ENCODE peak calls at places on chromosomes 16 and 17, in four cellular contexts. R, J, G and D are unnamed samples.

GRCh38 chr16:26158142-26158759 is 466.5 kb downstream of the HS3ST4 start:
- DNase-seq in R (no peak), G (no peak), J (no peak), D (no peak)

GRCh38 chr17:6969323-6969726 is 26.5 kb upstream of the ALOX12 start:
- DNase-seq in J (no peak), G (no peak), R (no peak), D (no peak)

GRCh38 chr16:4455081-4455480 is 19.3 kb downstream of the NMRAL1 start:
- DNase-seq in R (no peak), G (no peak), J (no peak), D (no peak)

GRCh38 chr17:21066394-21066793 is 23.6 kb upstream of the USP22 start:
- DNase-seq in R (no peak), J (no peak), G (no peak), D (no peak)

GRCh38 chr17:41532947-41533570 is 5.0 kb upstream of the KRT19 start:
- DNase-seq in J (no peak), R (peak; percentile 9), G (no peak), D (no peak)

GRCh38 chr16:28822520-28823290 is at the start of gene ATXN2L:
- DNase-seq in G (peak; percentile 94), J (peak; percentile 93), R (peak; percentile 98), D (peak; percentile 86)

GRCh38 chr17:57213180-57213825 is 43.0 kb upstream of the MSI2 start:
- DNase-seq in R (no peak), J (peak; percentile 79), G (no peak), D (no peak)

GRCh38 chr17:79785900-79786810 is 8.2 kb downstream of the CBX2 start:
- DNase-seq in R (peak; percentile 38), G (no peak), J (no peak), D (no peak)

GRCh38 chr16:67461600-67462278 is 19.2 kb downstream of the ATP6V0D1 start:
- DNase-seq in J (no peak), G (no peak), R (no peak), D (no peak)

GRCh38 chr17:32111141-32111771 is 31.0 kb upstream of the RHOT1 start:
- DNase-seq in G (peak; percentile 43), R (peak; percentile 80), J (no peak), D (no peak)

GRCh38 chr17:49497147-49498036 is 2.3 kb downstream of the NGFR start:
- DNase-seq in G (peak; percentile 66), J (peak; percentile 39), R (peak; percentile 81), D (no peak)

GRCh38 chr17:73586153-73586906 is 57.9 kb downstream of the SDK2 start:
- DNase-seq in J (no peak), R (no peak), G (no peak), D (no peak)

GRCh38 chr17:77010667-77011066 is 130.1 kb upstream of the SEC14L1 start:
- DNase-seq in G (no peak), J (no peak), R (no peak), D (no peak)

DNA sequence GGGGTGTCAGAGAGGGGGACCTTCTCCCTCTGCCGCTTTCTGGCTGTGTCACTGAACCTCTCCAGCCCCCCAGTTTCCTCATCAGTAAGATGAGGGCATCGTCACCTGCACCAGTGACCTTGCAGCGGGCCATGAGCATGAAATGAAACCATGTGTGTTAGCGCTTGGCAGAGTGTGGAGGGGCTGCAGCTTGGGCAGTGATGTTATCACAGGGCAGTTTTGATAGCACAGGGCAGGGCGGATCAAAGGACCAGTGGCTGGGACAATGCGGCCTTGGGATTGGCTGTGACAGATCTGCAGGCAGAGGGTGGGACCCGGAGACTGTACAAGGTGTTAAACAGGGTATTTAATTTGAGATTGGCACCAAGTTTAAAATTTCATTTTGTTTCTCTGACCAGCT is 38.9 kb upstream of the NAT9 start:
- DNase-seq in R (no peak), J (no peak), G (no peak), D (no peak)
- H3K4me1 ChIP-seq in R (no peaks in the 10 kb centered on the region), J (no peaks in the 10 kb centered on the region), G (peaks cover 35% of the 10 kb centered on the region), D (no peaks in the 10 kb centered on the region)

GRCh38 chr17:39199986-39200879 is at the start of gene RPL19:
- DNase-seq in R (peak; percentile 95), J (peak; percentile 85), G (peak; percentile 82), D (peak; percentile 80)

GRCh38 chr17:39199673-39199985 is 454 bp upstream of the RPL19 start:
- DNase-seq in R (no peak), G (no peak), J (no peak), D (no peak)

GRCh38 chr17:39204245-39204644 is 4.2 kb downstream of the RPL19 start:
- DNase-seq in J (no peak), R (no peak), G (no peak), D (no peak)

GRCh38 chr17:39198186-39198566 is 707 bp upstream of the CACNB1 start:
- DNase-seq in J (no peak), G (no peak), R (no peak), D (no peak)

GRCh38 chr17:39200957-39201510 is 951 bp downstream of the RPL19 start:
- DNase-seq in J (no peak), R (no peak), G (no peak), D (no peak)
- H3K27ac ChIP-seq in J (peak overlapping the region; percentile 100), R (no peak overlapping the region), G (peak overlapping the region; percentile 89), D (peak overlapping the region; percentile 99)

GRCh38 chr16:57694556-57695377 is at the start of gene DRC7:
- DNase-seq in R (peak; percentile 62), J (peak; percentile 29), G (no peak), D (no peak)
- H3K4me1 ChIP-seq in R (no peaks in the 10 kb centered on the region), J (no peaks in the 10 kb centered on the region), G (no peaks in the 10 kb centered on the region), D (peaks cover 6% of the 10 kb centered on the region)

GRCh38 chr17:17848311-17848710 is 11.5 kb upstream of the SREBF1 start:
- DNase-seq in J (no peak), R (no peak), G (no peak), D (no peak)

GRCh38 chr17:17851603-17852002 is 14.8 kb upstream of the SREBF1 start:
- DNase-seq in G (no peak), J (no peak), R (no peak), D (no peak)

GRCh38 chr17:17851101-17851500 is 14.3 kb upstream of the SREBF1 start:
- DNase-seq in J (no peak), G (no peak), R (no peak), D (no peak)

GRCh38 chr17:17849147-17849820 is 12.5 kb upstream of the SREBF1 start:
- DNase-seq in G (peak; percentile 55), J (no peak), R (peak; percentile 90), D (peak; percentile 67)

GRCh38 chr17:17849863-17850373 is 13.1 kb upstream of the SREBF1 start:
- DNase-seq in G (no peak), R (peak; percentile 79), J (no peak), D (peak; percentile 52)
- H3K27ac ChIP-seq in G (peak overlapping the region; percentile 89), R (no peak overlapping the region), J (no peak overlapping the region), D (peak overlapping the region; percentile 80)

GRCh38 chr17:45317113-45317820 is 447 bp upstream of the MAP3K14 start:
- DNase-seq in G (peak; percentile 100), R (peak; percentile 100), J (peak; percentile 100), D (peak; percentile 100)

GRCh38 chr17:45314761-45315549 is 1.9 kb downstream of the MAP3K14 start:
- DNase-seq in J (no peak), G (no peak), R (no peak), D (no peak)

GRCh38 chr17:45313927-45314760 is 2.7 kb downstream of the MAP3K14 start:
- DNase-seq in R (no peak), J (no peak), G (no peak), D (no peak)

GRCh38 chr17:45316271-45317112 is at the start of gene MAP3K14:
- DNase-seq in J (peak; percentile 60), R (peak; percentile 88), G (peak; percentile 80), D (peak; percentile 49)

GRCh38 chr17:45315583-45316270 is 1.1 kb downstream of the MAP3K14 start:
- DNase-seq in G (no peak), J (peak; percentile 52), R (no peak), D (no peak)
- H3K4me1 ChIP-seq in G (peaks cover 67% of the 10 kb centered on the region), J (peaks cover 78% of the 10 kb centered on the region), R (peaks cover 3% of the 10 kb centered on the region), D (peaks cover 71% of the 10 kb centered on the region)

GRCh38 chr16:27361987-27362386 is 40.0 kb upstream of the IL21R start:
- DNase-seq in R (no peak), G (no peak), J (no peak), D (no peak)

GRCh38 chr16:27363797-27364196 is 38.2 kb upstream of the IL21R start:
- DNase-seq in J (peak; percentile 29), R (no peak), G (no peak), D (no peak)

GRCh38 chr16:27364493-27365141 is 37.4 kb upstream of the IL21R start:
- DNase-seq in G (no peak), R (no peak), J (peak; percentile 81), D (no peak)

GRCh38 chr16:27362570-27363245 is 39.3 kb upstream of the IL21R start:
- DNase-seq in G (no peak), J (no peak), R (no peak), D (no peak)

DNA sequence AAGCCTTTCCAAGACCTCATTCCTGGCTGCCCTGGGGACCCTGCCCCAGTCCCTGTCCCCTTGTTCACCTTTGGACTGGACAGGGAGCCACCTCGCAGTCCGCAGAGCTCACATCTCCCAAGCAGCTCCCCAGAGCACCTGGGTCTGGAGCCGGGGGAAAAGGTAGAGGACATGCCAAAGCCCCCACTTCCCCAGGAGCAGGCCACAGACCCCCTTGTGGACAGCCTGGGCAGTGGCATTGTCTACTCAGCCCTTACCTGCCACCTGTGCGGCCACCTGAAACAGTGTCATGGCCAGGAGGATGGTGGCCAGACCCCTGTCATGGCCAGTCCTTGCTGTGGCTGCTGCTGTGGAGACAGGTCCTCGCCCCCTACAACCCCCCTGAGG is 38.7 kb upstream of the IL21R start:
- DNase-seq in J (no peak), R (no peak), G (no peak), D (no peak)
- H3K27ac ChIP-seq in J (no peak overlapping the region), R (no peak overlapping the region), G (no peak overlapping the region), D (no peak overlapping the region)

DNA sequence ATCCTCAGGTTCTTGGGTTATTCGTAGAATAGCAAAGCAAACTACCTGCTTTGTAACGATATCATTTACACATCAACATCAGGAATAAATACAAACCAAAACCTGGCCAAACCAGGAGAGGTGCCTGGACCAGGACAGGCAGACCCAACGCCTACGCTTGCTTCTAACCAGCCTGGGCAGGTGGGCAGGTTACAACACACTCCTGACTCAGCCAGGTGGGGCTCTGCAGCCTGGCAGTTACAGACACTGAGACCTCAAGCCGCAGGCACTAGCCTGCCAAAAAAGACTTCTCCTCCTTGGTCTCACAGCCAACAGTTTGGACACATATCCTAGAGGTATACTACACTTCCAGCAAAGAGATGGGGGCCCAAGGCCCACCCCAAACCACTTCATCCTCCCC is 14.0 kb downstream of the ANKRD11 start:
- DNase-seq in R (no peak), G (no peak), J (peak; percentile 99), D (no peak)
- H3K4me1 ChIP-seq in R (no peaks in the 10 kb centered on the region), G (peaks cover 95% of the 10 kb centered on the region), J (peaks cover 85% of the 10 kb centered on the region), D (peaks cover 80% of the 10 kb centered on the region)

DNA sequence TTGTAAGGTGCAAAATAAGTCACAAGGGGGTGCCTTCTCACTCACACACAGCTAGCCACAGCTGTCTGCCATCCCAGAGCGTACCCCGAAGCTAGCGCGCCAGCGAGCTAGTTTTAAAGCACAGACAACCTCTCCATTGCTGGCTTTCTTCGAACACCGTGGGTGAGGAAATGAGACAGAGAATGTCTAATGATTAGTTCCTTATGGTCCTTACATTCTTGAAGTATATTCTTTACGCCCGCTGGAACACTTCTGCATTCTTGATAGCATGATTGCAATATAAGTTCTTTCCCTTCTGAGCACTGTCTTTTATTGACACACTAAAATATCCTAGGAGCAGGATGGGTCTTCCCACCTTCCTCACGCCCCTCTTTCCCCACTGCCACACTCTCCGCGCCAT is 251.2 kb downstream of the NTN1 start:
- DNase-seq in J (no peak), G (no peak), R (no peak), D (no peak)
- H3K27ac ChIP-seq in J (no peak overlapping the region), G (no peak overlapping the region), R (no peak overlapping the region), D (no peak overlapping the region)